ENCODE peak calls at places on chromosomes 2 and 18, in six cellular contexts. I is H9, C is H1, S is neuronal stem cell, J is IMR-90, E is trophoblast cell. Q is an unnamed sample.

GRCh38 chr2:168345601-168346000 is 98.2 kb upstream of the STK39 start:
- DNase-seq in I (no peak), C (no peak), J (no peak), S (no peak), E (no peak), Q (no peak)

GRCh38 chr2:28358668-28359201 is 33.9 kb upstream of the FOSL2 start:
- DNase-seq in J (no peak), I (no peak), C (no peak), E (no peak), S (no peak), Q (no peak)

GRCh38 chr2:127790694-127791529 is 20.1 kb downstream of the WDR33 start:
- DNase-seq in E (no peak), S (no peak), I (no peak), J (no peak), C (no peak), Q (no peak)

GRCh38 chr18:67281746-67282145 is 234.8 kb downstream of the DSEL start:
- DNase-seq in I (no peak), S (no peak), E (no peak), J (no peak), C (no peak), Q (peak)

GRCh38 chr2:656676-657075 is 20.5 kb downstream of the TMEM18 start:
- DNase-seq in S (no peak), I (no peak), J (no peak), C (no peak), E (no peak), Q (no peak)

GRCh38 chr2:197134206-197134605 is 176.4 kb downstream of the ANKRD44 start:
- DNase-seq in I (no peak), J (peak), S (no peak), E (no peak), C (no peak), Q (peak)

GRCh38 chr2:139217641-139218040 is 437.5 kb upstream of the NXPH2 start:
- DNase-seq in J (no peak), S (no peak), C (no peak), E (no peak), I (no peak), Q (no peak)

GRCh38 chr2:79432731-79433146 is 80.1 kb upstream of the CTNNA2 start:
- DNase-seq in C (no peak), J (no peak), I (no peak), S (peak), E (no peak), Q (no peak)

GRCh38 chr2:285990-286389 is 1.9 kb downstream of the ALKAL2 start:
- DNase-seq in S (no peak), I (no peak), J (no peak), C (no peak), E (no peak), Q (no peak)

GRCh38 chr18:22250591-22250996 is 81.2 kb downstream of the GATA6 start:
- DNase-seq in I (no peak), E (no peak), S (no peak), C (no peak), J (no peak), Q (no peak)

DNA sequence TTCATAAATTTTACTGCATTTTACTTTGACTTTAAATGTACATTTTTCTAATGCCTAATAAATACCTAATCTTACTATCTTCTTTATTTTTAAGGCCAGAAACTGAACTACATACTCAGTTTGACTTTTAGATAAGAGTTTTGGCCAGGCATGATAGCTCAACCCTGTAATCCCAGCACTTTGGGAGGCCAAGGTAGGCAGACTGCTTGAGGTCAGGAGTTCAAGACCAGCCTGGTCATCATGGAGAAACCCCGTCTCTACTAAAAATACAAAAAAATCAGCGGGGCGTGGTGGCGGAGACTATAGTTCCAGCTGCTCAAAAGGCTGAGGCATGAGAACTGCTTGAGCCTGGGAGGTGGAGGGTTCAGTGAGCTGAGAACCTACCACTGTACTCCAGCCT is 9.1 kb downstream of the ATF2 start:
- DNase-seq in S (no peak), E (no peak), I (no peak), J (no peak), C (no peak), Q (no peak)
- H4K91ac ChIP-seq in S (no peak), E (no peak), I (no peak), J (no peak), C (no peak), Q (no peak)

DNA sequence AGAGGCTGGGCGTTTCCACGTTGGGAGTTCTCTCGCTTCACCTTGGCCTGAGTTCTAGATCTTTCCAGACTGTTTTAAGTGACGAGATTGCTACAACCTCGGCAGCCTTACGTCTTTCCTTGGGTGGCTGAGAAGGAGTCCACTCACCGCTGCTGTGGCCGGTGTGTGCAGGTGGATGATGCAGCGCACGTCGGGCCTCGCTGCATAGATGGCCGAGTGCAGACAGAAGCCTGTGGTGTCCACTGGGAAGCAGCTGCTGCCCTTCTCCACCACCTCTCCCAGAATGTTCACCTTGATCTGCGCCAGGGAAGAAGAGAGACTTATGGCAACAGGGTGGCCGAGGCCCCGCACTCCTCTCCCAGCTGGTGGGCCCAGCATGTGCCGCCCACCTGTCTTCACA is 75.7 kb downstream of the ADD2 start:
- DNase-seq in I (peak), S (no peak), J (no peak), C (no peak), E (no peak), Q (no peak)
- H4K91ac ChIP-seq in I (no peak), S (no peak), J (no peak), C (no peak), E (no peak), Q (no peak)

DNA sequence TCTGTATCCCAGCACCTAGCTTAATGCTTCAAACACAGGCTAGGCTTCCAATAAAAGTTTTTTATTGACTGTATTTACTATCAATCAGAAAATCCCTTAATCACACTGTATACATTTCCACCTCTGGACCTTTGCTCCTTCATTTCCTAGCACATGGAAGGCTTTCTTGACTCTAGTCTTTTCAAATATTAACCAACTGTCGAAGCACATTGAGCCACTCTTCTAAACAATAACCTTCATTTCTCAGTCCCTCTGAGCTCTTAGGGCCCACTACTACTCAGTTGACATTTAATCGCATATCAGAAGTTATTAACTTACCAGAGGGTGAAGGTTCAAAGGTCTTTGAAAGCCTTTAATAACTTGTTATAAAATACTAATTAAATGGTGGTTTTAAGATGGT is 37.4 kb downstream of the CERKL start:
- DNase-seq in J (no peak), I (no peak), S (no peak), C (no peak), E (no peak), Q (no peak)
- H4K91ac ChIP-seq in J (no peak), I (no peak), S (no peak), C (no peak), E (no peak), Q (no peak)

GRCh38 chr18:56575819-56576663 is 62.4 kb downstream of the TXNL1 start:
- DNase-seq in S (peak), E (peak), J (peak), I (no peak), C (no peak), Q (peak)
- H4K91ac ChIP-seq in S (no peak), E (no peak), J (peak), I (no peak), C (no peak), Q (no peak)

GRCh38 chr2:219695145-219695544 is 67.7 kb downstream of the SLC4A3 start:
- DNase-seq in I (no peak), C (no peak), E (no peak), S (no peak), J (no peak), Q (no peak)
- H4K91ac ChIP-seq in I (no peak), C (no peak), E (no peak), S (no peak), J (no peak), Q (no peak)

DNA sequence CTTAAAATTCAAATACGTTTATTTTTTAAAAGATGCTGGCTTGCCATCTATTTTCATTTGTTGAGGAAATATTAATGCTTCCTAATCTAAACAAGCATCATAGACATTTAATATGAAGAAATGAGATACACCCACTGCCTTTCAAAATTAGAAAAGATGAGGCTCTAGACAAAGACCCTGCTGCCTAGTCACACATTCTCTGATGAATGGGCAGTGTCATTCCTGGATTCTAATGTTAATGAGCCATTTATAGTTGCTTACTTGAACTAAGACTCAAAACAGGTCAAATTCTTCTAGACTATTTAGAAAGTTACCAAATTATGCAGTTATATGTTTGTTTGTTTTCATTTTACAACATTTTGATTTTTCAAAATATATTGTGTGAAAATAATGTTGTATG is 237.6 kb downstream of the CDH7 start:
- DNase-seq in I (no peak), S (no peak), J (no peak), C (no peak), E (no peak), Q (no peak)
- H4K91ac ChIP-seq in I (no peak), S (no peak), J (no peak), C (no peak), E (no peak), Q (no peak)

GRCh38 chr2:229044581-229044980 is 226.5 kb downstream of the PID1 start:
- DNase-seq in S (no peak), J (no peak), I (no peak), E (peak), C (no peak), Q (peak)
- H4K91ac ChIP-seq in S (no peak), J (no peak), I (no peak), E (no peak), C (no peak), Q (no peak)

Q was measured in mesenchymal stem cell.